ENCODE peak calls at places on chromosomes 12 and 14, in four cellular contexts. One of them, this sample, is unnamed.

GRCh38 chr12:116564080-116564479 is 4.9 kb downstream of the MAP1LC3B2 start:
- DNase-seq in GM12878: no peak
- DNase-seq in SK-N-SH: no peak
- DNase-seq in K562: no peak
- DNase-seq in this sample: no peak

GRCh38 chr14:103045387-103045869 is 11.9 kb downstream of the CDC42BPB start:
- DNase-seq in SK-N-SH: no peak
- DNase-seq in GM12878: peak
- DNase-seq in K562: no peak
- DNase-seq in this sample: no peak

GRCh38 chr12:57749061-57749460 is 3.0 kb downstream of the CDK4 start:
- DNase-seq in SK-N-SH: no peak
- DNase-seq in K562: no peak
- DNase-seq in GM12878: no peak
- DNase-seq in this sample: no peak

GRCh38 chr12:124913474-124914391 is 717 bp downstream of the UBC start:
- DNase-seq in K562: peak
- DNase-seq in GM12878: no peak
- DNase-seq in SK-N-SH: peak
- DNase-seq in this sample: no peak

GRCh38 chr12:96220902-96221301 is 26.7 kb downstream of the ELK3 start:
- DNase-seq in SK-N-SH: no peak
- DNase-seq in GM12878: no peak
- DNase-seq in K562: no peak
- DNase-seq in this sample: no peak

GRCh38 chr14:100309028-100309718 is 2.9 kb upstream of the SLC25A29 start:
- DNase-seq in SK-N-SH: no peak
- DNase-seq in K562: no peak
- DNase-seq in GM12878: no peak
- DNase-seq in this sample: no peak

GRCh38 chr14:23610090-23610814 is 25.9 kb upstream of the DHRS2 start:
- DNase-seq in SK-N-SH: no peak
- DNase-seq in K562: no peak
- DNase-seq in GM12878: no peak
- DNase-seq in this sample: no peak

GRCh38 chr12:104387190-104387589 is 69.6 kb upstream of the CHST11 start:
- DNase-seq in GM12878: no peak
- DNase-seq in SK-N-SH: peak
- DNase-seq in K562: peak
- DNase-seq in this sample: no peak

GRCh38 chr14:89165189-89165809 is 251.7 kb downstream of the FOXN3 start:
- DNase-seq in K562: peak
- DNase-seq in SK-N-SH: no peak
- DNase-seq in GM12878: peak
- DNase-seq in this sample: no peak

GRCh38 chr12:57623811-57624390 is 9.1 kb downstream of the B4GALNT1 start:
- DNase-seq in GM12878: no peak
- DNase-seq in K562: no peak
- DNase-seq in SK-N-SH: no peak
- DNase-seq in this sample: no peak

GRCh38 chr14:104314251-104314941 is 176.0 kb downstream of the KIF26A start:
- DNase-seq in K562: no peak
- DNase-seq in GM12878: no peak
- DNase-seq in SK-N-SH: no peak
- DNase-seq in this sample: no peak

GRCh38 chr14:75981826-75982723 is at the start of gene TGFB3:
- DNase-seq in K562: peak
- DNase-seq in SK-N-SH: peak
- DNase-seq in GM12878: no peak
- DNase-seq in this sample: peak
- TF ChIP-seq REST in K562: no peak
- TF ChIP-seq REST in SK-N-SH: no peak
- TF ChIP-seq REST in GM12878: no peak
- TF ChIP-seq REST in this sample: no peak

GRCh38 chr14:101573289-101573688 is 12.0 kb downstream of the DIO3 start:
- DNase-seq in GM12878: no peak
- DNase-seq in K562: no peak
- DNase-seq in SK-N-SH: no peak
- DNase-seq in this sample: no peak
- TF ChIP-seq REST in GM12878: no peak
- TF ChIP-seq REST in K562: no peak
- TF ChIP-seq REST in SK-N-SH: no peak
- TF ChIP-seq REST in this sample: no peak

GRCh38 chr12:109772622-109773321 is 59.1 kb downstream of the FAM222A start:
- DNase-seq in SK-N-SH: no peak
- DNase-seq in K562: no peak
- DNase-seq in GM12878: no peak
- DNase-seq in this sample: no peak
- TF ChIP-seq REST in SK-N-SH: no peak
- TF ChIP-seq REST in K562: no peak
- TF ChIP-seq REST in GM12878: no peak
- TF ChIP-seq REST in this sample: no peak

GRCh38 chr12:56080556-56081138 is 682 bp downstream of the ERBB3 start:
- DNase-seq in K562: peak
- DNase-seq in SK-N-SH: no peak
- DNase-seq in GM12878: no peak
- DNase-seq in this sample: no peak

GRCh38 chr12:56081393-56082347 is 1.7 kb downstream of the ERBB3 start:
- DNase-seq in SK-N-SH: no peak
- DNase-seq in K562: peak
- DNase-seq in GM12878: no peak
- DNase-seq in this sample: no peak

GRCh38 chr12:56079729-56080555 is at the start of gene ERBB3:
- DNase-seq in GM12878: no peak
- DNase-seq in SK-N-SH: peak
- DNase-seq in K562: peak
- DNase-seq in this sample: peak

GRCh38 chr12:56078427-56078826 is 1.5 kb upstream of the ERBB3 start:
- DNase-seq in SK-N-SH: no peak
- DNase-seq in GM12878: no peak
- DNase-seq in K562: peak
- DNase-seq in this sample: no peak

GRCh38 chr12:56078931-56079728 is 835 bp upstream of the ERBB3 start:
- DNase-seq in GM12878: no peak
- DNase-seq in SK-N-SH: peak
- DNase-seq in K562: peak
- DNase-seq in this sample: peak
- TF ChIP-seq REST in GM12878: no peak
- TF ChIP-seq REST in SK-N-SH: no peak
- TF ChIP-seq REST in K562: no peak
- TF ChIP-seq REST in this sample: no peak

GRCh38 chr14:59832663-59833294 is 37.8 kb downstream of the RTN1 start:
- DNase-seq in GM12878: no peak
- DNase-seq in K562: no peak
- DNase-seq in SK-N-SH: no peak
- DNase-seq in this sample: no peak

GRCh38 chr14:59831121-59831730 is 39.4 kb downstream of the RTN1 start:
- DNase-seq in SK-N-SH: no peak
- DNase-seq in K562: no peak
- DNase-seq in GM12878: no peak
- DNase-seq in this sample: no peak

GRCh38 chr14:59829469-59829868 is 41.1 kb downstream of the RTN1 start:
- DNase-seq in K562: no peak
- DNase-seq in SK-N-SH: no peak
- DNase-seq in GM12878: no peak
- DNase-seq in this sample: no peak

GRCh38 chr14:59826150-59826549 is 44.4 kb downstream of the RTN1 start:
- DNase-seq in K562: no peak
- DNase-seq in GM12878: no peak
- DNase-seq in SK-N-SH: no peak
- DNase-seq in this sample: no peak

DNA sequence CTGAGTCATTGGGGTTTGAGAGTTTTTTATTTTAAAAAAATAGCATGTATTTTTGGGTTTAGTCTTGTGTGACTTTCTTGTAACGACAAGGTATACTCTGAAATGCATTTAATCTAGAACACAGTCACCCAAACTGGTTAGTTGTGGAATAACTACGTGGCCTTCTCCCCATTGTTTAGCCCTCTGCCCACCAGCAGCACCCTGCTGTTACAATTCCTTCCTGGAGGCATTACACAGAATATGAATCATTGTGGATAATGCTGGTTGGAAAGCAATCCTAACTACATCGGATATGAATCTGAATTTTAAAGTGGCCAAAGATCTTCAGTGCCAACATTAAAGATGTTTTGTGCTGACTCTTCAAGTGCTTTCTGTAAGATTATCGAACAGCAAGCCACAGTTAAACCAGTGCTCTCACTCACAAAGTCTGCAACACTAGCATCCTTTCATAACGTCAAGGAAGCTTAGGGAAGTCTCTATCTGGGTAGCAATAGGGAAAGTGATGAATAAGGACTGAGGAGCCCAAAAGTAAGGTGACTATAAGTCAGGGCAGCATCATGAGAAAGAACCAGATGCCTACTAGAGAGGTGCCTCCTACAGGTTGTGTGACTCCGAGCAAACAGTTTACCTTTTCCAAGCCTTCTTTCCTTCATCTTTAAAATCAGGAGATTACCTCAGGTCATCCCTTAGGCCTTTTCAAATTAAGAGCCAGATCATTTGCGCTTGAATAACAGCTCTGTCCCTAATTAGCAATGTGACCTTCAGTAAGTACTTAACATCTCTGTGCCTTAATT is 40.4 kb downstream of the RTN1 start:
- DNase-seq in SK-N-SH: no peak
- DNase-seq in GM12878: no peak
- DNase-seq in K562: no peak
- DNase-seq in this sample: peak
- TF ChIP-seq REST in SK-N-SH: no peak
- TF ChIP-seq REST in GM12878: no peak
- TF ChIP-seq REST in K562: no peak
- TF ChIP-seq REST in this sample: no peak

GRCh38 chr14:52873096-52873495 is 77.8 kb downstream of the FERMT2 start:
- DNase-seq in K562: no peak
- DNase-seq in GM12878: no peak
- DNase-seq in SK-N-SH: no peak
- DNase-seq in this sample: no peak

GRCh38 chr14:52875707-52876106 is 75.1 kb downstream of the FERMT2 start:
- DNase-seq in SK-N-SH: no peak
- DNase-seq in K562: no peak
- DNase-seq in GM12878: no peak
- DNase-seq in this sample: no peak

GRCh38 chr14:52871606-52872005 is 79.2 kb downstream of the FERMT2 start:
- DNase-seq in GM12878: no peak
- DNase-seq in K562: no peak
- DNase-seq in SK-N-SH: peak
- DNase-seq in this sample: no peak

GRCh38 chr14:52874389-52874788 is 76.5 kb downstream of the FERMT2 start:
- DNase-seq in GM12878: no peak
- DNase-seq in SK-N-SH: no peak
- DNase-seq in K562: no peak
- DNase-seq in this sample: no peak

DNA sequence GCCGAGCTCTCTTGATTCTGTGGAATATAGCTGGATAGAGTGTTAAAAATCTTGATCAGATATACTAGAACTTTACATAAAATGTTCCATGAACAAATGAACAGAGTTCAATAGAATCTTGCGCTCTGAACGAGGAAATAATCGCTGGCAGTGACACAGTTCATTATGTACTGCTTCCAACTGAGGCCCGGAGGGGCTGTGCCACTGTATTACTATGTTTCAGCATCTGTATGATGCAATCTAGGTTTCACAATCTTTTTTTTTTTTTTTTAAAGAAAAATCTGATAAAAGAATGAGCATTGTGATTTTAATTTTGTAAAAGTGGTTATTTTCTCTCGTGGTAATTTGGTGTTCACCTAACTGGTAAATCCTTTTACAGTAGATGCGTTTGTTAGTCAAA is 77.2 kb downstream of the FERMT2 start:
- DNase-seq in K562: no peak
- DNase-seq in GM12878: no peak
- DNase-seq in SK-N-SH: no peak
- DNase-seq in this sample: no peak
- TF ChIP-seq REST in K562: no peak
- TF ChIP-seq REST in GM12878: no peak
- TF ChIP-seq REST in SK-N-SH: no peak
- TF ChIP-seq REST in this sample: no peak

This sample was measured in HCT116.